ENCODE peak calls at places on chromosomes 5 and 9, in six cellular contexts. L, V, F, B, T and A are unnamed samples.

GRCh38 chr5:173746050-173746449 is 129.6 kb upstream of the BOD1 start:
- DNase-seq in T (no peak), F (peak), V (no peak), L (no peak), B (no peak), A (no peak)

GRCh38 chr5:96708600-96708999 is 46.4 kb downstream of the CAST start:
- DNase-seq in F (no peak), L (no peak), B (no peak), T (no peak), V (no peak), A (no peak)

GRCh38 chr5:171152382-171152781 is 156.7 kb upstream of the TLX3 start:
- DNase-seq in T (no peak), F (peak), L (no peak), V (peak), B (no peak), A (no peak)

GRCh38 chr9:79312686-79313421 is 258.9 kb upstream of the TLE4 start:
- DNase-seq in V (no peak), L (no peak), F (no peak), T (no peak), B (no peak), A (no peak)

GRCh38 chr5:171415115-171415730 is 4.2 kb upstream of the FGF18 start:
- DNase-seq in L (no peak), B (no peak), F (no peak), V (no peak), T (peak), A (no peak)

GRCh38 chr5:96528262-96528661 is 95.2 kb upstream of the PCSK1 start:
- DNase-seq in T (no peak), L (no peak), V (no peak), B (no peak), F (peak), A (no peak)

GRCh38 chr9:136985027-136985602 is 2.3 kb downstream of the LCNL1 start:
- DNase-seq in T (no peak), B (no peak), F (no peak), V (no peak), L (peak), A (no peak)

GRCh38 chr5:68656936-68657857 is 436.6 kb upstream of the SLC30A5 start:
- DNase-seq in F (no peak), T (no peak), B (no peak), L (no peak), V (no peak), A (no peak)

GRCh38 chr5:126641387-126641786 is 40.6 kb downstream of the PHAX start:
- DNase-seq in F (no peak), L (no peak), V (no peak), B (no peak), T (no peak), A (no peak)

GRCh38 chr5:55650391-55650790 is 61.7 kb downstream of the SLC38A9 start:
- DNase-seq in F (peak), L (peak), V (no peak), B (no peak), T (no peak), A (no peak)

GRCh38 chr9:73180373-73180772 is 28.7 kb downstream of the ANXA1 start:
- DNase-seq in L (no peak), V (no peak), B (no peak), F (peak), T (no peak), A (no peak)

GRCh38 chr9:135480071-135480941 is 724 bp downstream of the PPP1R26 start:
- DNase-seq in T (no peak), L (no peak), V (peak), F (peak), B (no peak), A (peak)

GRCh38 chr5:135034186-135034962 is at the start of gene PITX1:
- DNase-seq in V (peak), L (no peak), T (no peak), F (no peak), B (no peak), A (peak)

GRCh38 chr5:62934319-62934718 is 355.7 kb downstream of the LRRC70 start:
- DNase-seq in B (no peak), V (no peak), L (no peak), F (no peak), T (no peak), A (no peak)

GRCh38 chr5:131109540-131110255 is 55.4 kb downstream of the HINT1 start:
- DNase-seq in F (peak), L (peak), V (peak), T (no peak), B (peak), A (peak)

GRCh38 chr5:2756211-2756746 is 4.8 kb upstream of the IRX2 start:
- DNase-seq in B (no peak), T (no peak), F (no peak), V (no peak), L (no peak), A (no peak)

GRCh38 chr9:135797507-135798302 is 95.7 kb downstream of the KCNT1 start:
- DNase-seq in T (peak), V (peak), L (no peak), F (peak), B (peak), A (peak)